ENCODE peak calls at places on chromosomes 3 and 15, in five cellular contexts. One of them, this sample, is unnamed.

GRCh38 chr15:76056931-76057330 is 2.9 kb upstream of the TMEM266 start:
- DNase-seq in GM12878: peak; percentile 77
- DNase-seq in HCT116: no peak
- DNase-seq in H1: no peak
- DNase-seq in K562: no peak
- DNase-seq in this sample: no peak

GRCh38 chr15:69626095-69627066 is 173.8 kb downstream of the RPLP1 start:
- DNase-seq in GM12878: no peak
- DNase-seq in HCT116: no peak
- DNase-seq in H1: no peak
- DNase-seq in K562: no peak
- DNase-seq in this sample: no peak

GRCh38 chr15:26634319-26634718 is 138.5 kb downstream of the GABRB3 start:
- DNase-seq in GM12878: no peak
- DNase-seq in HCT116: no peak
- DNase-seq in H1: no peak
- DNase-seq in K562: no peak
- DNase-seq in this sample: no peak

GRCh38 chr3:49712166-49712565 is 7.3 kb downstream of the AMIGO3 start:
- DNase-seq in GM12878: no peak
- DNase-seq in HCT116: no peak
- DNase-seq in H1: no peak
- DNase-seq in K562: no peak
- DNase-seq in this sample: no peak

GRCh38 chr15:39051931-39052705 is 487.5 kb upstream of the RASGRP1 start:
- DNase-seq in GM12878: no peak
- DNase-seq in HCT116: no peak
- DNase-seq in H1: no peak
- DNase-seq in K562: no peak
- DNase-seq in this sample: no peak

GRCh38 chr3:32460031-32460749 is 42.5 kb downstream of the CMTM6 start:
- DNase-seq in GM12878: no peak
- DNase-seq in HCT116: no peak
- DNase-seq in H1: peak; percentile 79
- DNase-seq in K562: no peak
- DNase-seq in this sample: no peak

GRCh38 chr15:37100109-37100873 is at the start of gene MEIS2:
- DNase-seq in GM12878: peak; percentile 37
- DNase-seq in HCT116: peak; percentile 59
- DNase-seq in H1: peak; percentile 82
- DNase-seq in K562: peak; percentile 94
- DNase-seq in this sample: peak; percentile 92

GRCh38 chr15:89486726-89487050 is 9.7 kb downstream of the RHCG start:
- DNase-seq in GM12878: no peak
- DNase-seq in HCT116: no peak
- DNase-seq in H1: peak; percentile 77
- DNase-seq in K562: peak; percentile 74
- DNase-seq in this sample: peak; percentile 67

GRCh38 chr3:49276475-49277356 is at the start of gene C3orf62:
- DNase-seq in GM12878: peak; percentile 37
- DNase-seq in HCT116: no peak
- DNase-seq in H1: peak; percentile 73
- DNase-seq in K562: no peak
- DNase-seq in this sample: no peak

GRCh38 chr3:149288655-149289054 is 44.8 kb downstream of the TM4SF18 start:
- DNase-seq in GM12878: no peak
- DNase-seq in HCT116: no peak
- DNase-seq in H1: no peak
- DNase-seq in K562: no peak
- DNase-seq in this sample: no peak

GRCh38 chr3:34793066-34793465 is 846.3 kb upstream of the ARPP21 start:
- DNase-seq in GM12878: no peak
- DNase-seq in HCT116: no peak
- DNase-seq in H1: no peak
- DNase-seq in K562: no peak
- DNase-seq in this sample: no peak

GRCh38 chr15:39979606-39980005 is 45.7 kb downstream of the EIF2AK4 start:
- DNase-seq in GM12878: no peak
- DNase-seq in HCT116: no peak
- DNase-seq in H1: no peak
- DNase-seq in K562: no peak
- DNase-seq in this sample: no peak

DNA sequence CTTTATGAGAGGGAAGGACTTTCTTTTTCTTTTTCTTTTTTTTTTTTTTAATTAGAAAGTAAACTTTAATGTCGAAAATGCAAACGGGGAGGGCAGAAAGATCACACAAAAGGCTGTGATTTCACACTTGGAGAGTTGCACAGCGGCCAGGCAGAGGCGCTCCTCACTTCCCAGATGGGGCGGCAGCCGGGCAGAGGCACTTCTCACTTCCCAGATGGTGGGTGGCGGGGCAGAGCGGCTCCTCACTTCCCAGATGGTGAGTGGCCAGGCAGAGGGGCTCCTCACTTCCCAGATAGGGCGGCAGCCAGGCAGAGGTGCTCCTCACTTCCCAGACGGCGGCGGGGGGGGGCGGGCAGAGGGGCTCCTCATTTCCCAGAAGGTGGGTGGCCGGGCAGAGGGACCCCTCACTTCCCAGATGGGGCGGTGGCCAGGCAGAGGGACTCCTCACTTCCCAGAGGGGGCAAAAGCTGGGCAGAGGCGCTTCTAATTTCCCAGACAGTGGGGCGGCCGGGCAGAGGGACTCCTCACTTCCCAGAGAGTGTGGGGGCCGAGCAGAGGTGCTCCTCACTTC is 88.6 kb downstream of the ATP2B2 start:
- DNase-seq in GM12878: no peak
- DNase-seq in HCT116: no peak
- DNase-seq in H1: no peak
- DNase-seq in K562: no peak
- DNase-seq in this sample: no peak
- TF ChIP-seq JUND in GM12878: no peak
- TF ChIP-seq JUND in HCT116: no peak
- TF ChIP-seq JUND in H1: no peak
- TF ChIP-seq JUND in K562: no peak
- TF ChIP-seq JUND in this sample: no peak

GRCh38 chr3:197356275-197356674 is 57.9 kb upstream of the DLG1 start:
- DNase-seq in GM12878: no peak
- DNase-seq in HCT116: no peak
- DNase-seq in H1: no peak
- DNase-seq in K562: no peak
- DNase-seq in this sample: no peak

GRCh38 chr3:197354195-197355059 is 56.0 kb upstream of the DLG1 start:
- DNase-seq in GM12878: peak; percentile 11
- DNase-seq in HCT116: no peak
- DNase-seq in H1: no peak
- DNase-seq in K562: no peak
- DNase-seq in this sample: no peak

GRCh38 chr3:197353867-197354180 is 55.4 kb upstream of the DLG1 start:
- DNase-seq in GM12878: no peak
- DNase-seq in HCT116: no peak
- DNase-seq in H1: no peak
- DNase-seq in K562: no peak
- DNase-seq in this sample: no peak

GRCh38 chr3:197355713-197356112 is 57.3 kb upstream of the DLG1 start:
- DNase-seq in GM12878: no peak
- DNase-seq in HCT116: no peak
- DNase-seq in H1: no peak
- DNase-seq in K562: no peak
- DNase-seq in this sample: no peak

DNA sequence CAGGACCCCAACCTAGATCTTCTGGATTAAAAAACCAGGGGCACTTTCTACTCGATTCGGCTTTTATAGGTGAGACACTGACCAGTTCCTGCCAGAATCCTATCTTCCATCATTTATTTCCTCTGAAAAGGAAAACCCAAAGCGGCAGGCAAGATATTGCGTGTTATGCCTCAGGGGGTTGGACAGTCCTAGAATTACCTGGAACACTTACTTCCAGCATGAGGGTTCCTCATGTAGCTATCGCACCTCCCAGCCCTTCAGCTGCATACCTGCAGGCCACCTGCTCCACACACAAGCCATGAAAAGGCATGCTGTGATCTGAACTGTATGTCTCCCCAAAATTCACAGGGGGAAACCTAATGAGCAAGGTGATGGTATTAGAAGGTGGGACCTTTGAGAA is 58.3 kb upstream of the DLG1 start:
- DNase-seq in GM12878: no peak
- DNase-seq in HCT116: no peak
- DNase-seq in H1: no peak
- DNase-seq in K562: no peak
- DNase-seq in this sample: no peak
- TF ChIP-seq JUND in GM12878: no peak
- TF ChIP-seq JUND in HCT116: no peak
- TF ChIP-seq JUND in H1: no peak
- TF ChIP-seq JUND in K562: no peak
- TF ChIP-seq JUND in this sample: no peak

DNA sequence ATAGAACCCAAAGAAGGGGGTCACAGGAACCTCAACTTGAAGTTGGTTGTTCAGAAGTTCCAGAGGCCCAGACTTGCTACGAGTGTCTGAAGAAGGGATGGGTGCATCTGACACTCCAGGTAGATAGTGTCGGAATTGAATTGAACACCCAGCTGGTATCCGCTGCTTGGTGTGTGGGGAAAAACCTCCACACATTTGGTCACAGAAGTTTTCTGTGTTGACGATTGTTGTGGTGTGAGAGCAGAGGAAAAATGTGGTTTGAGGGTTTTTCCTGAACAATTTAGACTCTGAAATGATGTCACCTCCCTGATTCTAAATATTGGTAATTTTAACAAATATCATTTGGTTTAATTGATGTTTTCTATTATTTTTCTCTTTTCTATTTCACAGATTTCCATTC is 218.8 kb upstream of the CTNNB1 start:
- DNase-seq in GM12878: no peak
- DNase-seq in HCT116: no peak
- DNase-seq in H1: no peak
- DNase-seq in K562: no peak
- DNase-seq in this sample: no peak
- TF ChIP-seq JUND in GM12878: no peak
- TF ChIP-seq JUND in HCT116: no peak
- TF ChIP-seq JUND in H1: no peak
- TF ChIP-seq JUND in K562: no peak
- TF ChIP-seq JUND in this sample: no peak

GRCh38 chr3:36060950-36061349 is 319.4 kb upstream of the STAC start:
- DNase-seq in GM12878: no peak
- DNase-seq in HCT116: no peak
- DNase-seq in H1: no peak
- DNase-seq in K562: no peak
- DNase-seq in this sample: no peak
- TF ChIP-seq JUND in GM12878: no peak
- TF ChIP-seq JUND in HCT116: no peak
- TF ChIP-seq JUND in H1: no peak
- TF ChIP-seq JUND in K562: no peak
- TF ChIP-seq JUND in this sample: no peak

GRCh38 chr3:129000742-129001100 is 383 bp upstream of the EFCC1 start:
- DNase-seq in GM12878: no peak
- DNase-seq in HCT116: no peak
- DNase-seq in H1: no peak
- DNase-seq in K562: no peak
- DNase-seq in this sample: no peak
- TF ChIP-seq JUND in GM12878: no peak
- TF ChIP-seq JUND in HCT116: no peak
- TF ChIP-seq JUND in H1: no peak
- TF ChIP-seq JUND in K562: no peak
- TF ChIP-seq JUND in this sample: no peak

GRCh38 chr3:158739078-158739477 is 6.8 kb upstream of the RARRES1 start:
- DNase-seq in GM12878: no peak
- DNase-seq in HCT116: no peak
- DNase-seq in H1: no peak
- DNase-seq in K562: no peak
- DNase-seq in this sample: no peak
- TF ChIP-seq JUND in GM12878: no peak
- TF ChIP-seq JUND in HCT116: no peak
- TF ChIP-seq JUND in H1: no peak
- TF ChIP-seq JUND in K562: no peak
- TF ChIP-seq JUND in this sample: no peak

DNA sequence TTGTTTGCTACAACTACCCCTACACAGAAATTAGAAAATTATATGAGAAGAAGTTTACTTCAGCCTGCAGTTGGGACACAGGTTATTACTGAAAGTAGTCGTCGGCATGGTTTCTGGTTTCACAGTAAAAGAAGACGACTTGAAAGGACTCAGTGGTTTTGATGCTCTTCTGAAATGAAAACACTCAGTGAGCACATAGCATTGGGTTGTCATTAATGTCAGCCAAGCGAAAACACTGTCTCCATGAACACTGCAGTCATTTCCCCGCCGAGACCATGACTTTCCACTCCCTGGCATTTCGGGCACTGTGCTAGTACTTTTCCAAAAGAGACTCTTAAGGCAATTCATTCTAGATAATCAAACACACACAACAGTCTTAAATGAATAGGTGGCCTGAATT is 69.2 kb upstream of the ICE2 start:
- DNase-seq in GM12878: peak; percentile 85
- DNase-seq in HCT116: no peak
- DNase-seq in H1: no peak
- DNase-seq in K562: no peak
- DNase-seq in this sample: no peak
- TF ChIP-seq JUND in GM12878: peak; percentile 9
- TF ChIP-seq JUND in HCT116: no peak
- TF ChIP-seq JUND in H1: no peak
- TF ChIP-seq JUND in K562: no peak
- TF ChIP-seq JUND in this sample: no peak